ENCODE peak calls at places on chromosomes 3 and 15, in four cellular contexts. S is astrocyte, J is trophoblast cell, W is SK-N-SH. X is an unnamed sample.

GRCh38 chr15:66936115-66936863 is 129.1 kb upstream of the SMAD3 start:
- DNase-seq in W (peak; percentile 55), S (no peak), J (no peak), X (no peak)

GRCh38 chr3:110583373-110583935 is 488.2 kb upstream of the NECTIN3 start:
- DNase-seq in W (no peak), S (no peak), J (no peak), X (peak; percentile 9)

GRCh38 chr3:122469659-122470058 is 45.1 kb downstream of the KPNA1 start:
- DNase-seq in S (no peak), J (no peak), W (no peak), X (no peak)

GRCh38 chr3:101950510-101950909 is 101.2 kb downstream of the NFKBIZ start:
- DNase-seq in J (no peak), S (peak; percentile 99), W (no peak), X (peak; percentile 89)

GRCh38 chr15:90483012-90483307 is 46.8 kb upstream of the CRTC3 start:
- DNase-seq in S (no peak), W (no peak), J (no peak), X (no peak)

GRCh38 chr3:79767194-79767952 is 425 bp downstream of the ROBO1 start:
- DNase-seq in S (peak; percentile 14), J (no peak), W (peak; percentile 55), X (no peak)

GRCh38 chr3:2976212-2976611 is 134.0 kb downstream of the IL5RA start:
- DNase-seq in S (no peak), J (no peak), W (no peak), X (no peak)

GRCh38 chr3:37862219-37862711 is 585 bp downstream of the CTDSPL start:
- DNase-seq in J (no peak), S (no peak), W (peak; percentile 71), X (no peak)

GRCh38 chr3:14234197-14235002 is 55.8 kb downstream of the LSM3 start:
- DNase-seq in W (no peak), J (no peak), S (peak; percentile 46), X (peak; percentile 58)

GRCh38 chr3:41715376-41715775 is 246.5 kb downstream of the ULK4 start:
- DNase-seq in W (no peak), S (peak; percentile 22), J (no peak), X (no peak)

GRCh38 chr3:126083511-126083912 is 412 bp downstream of the SLC41A3 start:
- DNase-seq in W (peak; percentile 88), S (peak; percentile 22), J (peak; percentile 38), X (peak; percentile 39)

GRCh38 chr3:44962606-44963393 is 13.2 kb downstream of the ZDHHC3 start:
- DNase-seq in S (no peak), J (no peak), W (no peak), X (peak; percentile 70)

GRCh38 chr3:49718419-49719213 is 868 bp downstream of the AMIGO3 start:
- DNase-seq in W (no peak), J (peak; percentile 42), S (no peak), X (no peak)

GRCh38 chr3:116444819-116445290 is 432 bp downstream of the LSAMP start:
- DNase-seq in W (peak; percentile 59), J (no peak), S (peak; percentile 26), X (no peak)

GRCh38 chr3:116446037-116446436 is 750 bp upstream of the LSAMP start:
- DNase-seq in S (no peak), J (no peak), W (no peak), X (no peak)

GRCh38 chr3:116443096-116443793 is 2.0 kb downstream of the LSAMP start:
- DNase-seq in S (peak; percentile 46), W (peak; percentile 29), J (no peak), X (no peak)

GRCh38 chr3:116444099-116444700 is 1.1 kb downstream of the LSAMP start:
- DNase-seq in W (no peak), S (peak; percentile 16), J (no peak), X (no peak)

DNA sequence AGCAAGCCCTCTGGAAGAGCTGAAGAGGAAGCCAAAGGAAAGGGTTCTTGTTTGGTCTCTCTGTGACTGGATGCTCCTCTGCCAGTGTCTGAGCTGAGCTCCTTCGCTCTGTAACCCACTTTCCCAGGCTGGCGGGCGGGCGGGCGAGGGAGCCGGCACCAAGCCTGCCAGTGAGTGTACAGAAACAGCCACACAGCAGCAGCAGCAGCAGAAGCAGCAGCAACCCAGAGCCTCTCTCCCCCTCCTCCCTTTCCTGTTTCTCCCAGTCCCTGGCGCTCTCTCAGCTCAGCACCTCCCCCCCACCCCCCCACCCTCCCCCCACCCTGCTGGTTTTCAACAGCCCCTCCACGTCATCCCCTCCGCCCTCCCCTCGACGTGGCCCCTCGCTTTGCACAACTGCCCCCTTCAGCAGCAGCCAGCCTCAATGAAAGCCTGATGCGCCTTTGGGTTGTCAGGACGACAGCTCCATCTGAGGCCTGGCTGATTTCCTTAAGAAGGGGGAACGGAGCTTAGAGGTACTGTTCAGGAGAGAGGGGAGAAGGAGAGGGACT is at the start of gene LSAMP:
- DNase-seq in W (peak; percentile 76), S (peak; percentile 30), J (no peak), X (no peak)
- H3K27ac ChIP-seq in W (peak within 1 kb of the TSS; percentile 72), S (no peak within 1 kb of the TSS), J (no peak within 1 kb of the TSS), X (no peak within 1 kb of the TSS)

DNA sequence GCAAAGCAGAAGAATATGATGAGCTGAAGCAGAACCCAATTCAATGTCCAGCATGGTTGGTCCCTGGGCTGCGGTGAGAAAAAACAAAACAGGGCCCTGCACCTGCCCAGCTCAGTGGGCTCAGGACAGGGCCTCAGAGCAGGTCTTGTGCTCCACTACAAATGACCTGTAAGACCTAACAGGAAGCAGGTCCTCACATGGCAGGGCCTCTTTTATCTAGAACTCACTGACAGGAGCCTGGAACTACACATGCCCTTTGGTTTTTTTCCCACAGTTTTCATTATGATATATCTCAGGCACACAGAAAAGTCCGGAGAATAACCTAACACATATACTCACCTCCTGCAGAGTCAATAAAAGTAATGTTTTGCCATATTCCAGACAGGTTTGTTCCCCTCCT is 38.4 kb downstream of the CCDC12 start:
- DNase-seq in J (no peak), S (no peak), W (no peak), X (no peak)
- H3K4me1 ChIP-seq in J (peaks cover 21% of the 10 kb centered on the region), S (peaks cover 35% of the 10 kb centered on the region), W (peaks cover 25% of the 10 kb centered on the region), X (peaks cover 57% of the 10 kb centered on the region)

DNA sequence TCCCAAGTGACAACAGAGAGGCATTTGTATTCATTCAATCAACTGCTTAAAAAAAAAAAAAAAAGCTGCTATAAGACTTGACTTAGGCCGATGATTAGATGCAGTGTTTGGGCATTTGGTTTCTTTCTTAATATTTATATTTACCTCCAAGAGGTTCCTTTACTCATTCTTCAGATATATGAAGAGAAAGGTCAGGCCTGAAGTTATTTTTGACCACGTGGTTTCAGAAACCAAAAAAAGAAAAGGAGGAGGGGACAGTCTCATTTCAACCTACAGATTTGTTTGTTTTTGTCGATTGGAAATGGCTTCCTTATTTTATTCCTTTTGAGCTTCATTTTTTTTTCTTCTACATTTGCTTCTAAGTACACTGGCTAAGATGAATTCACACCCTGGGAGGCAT is 79.0 kb upstream of the FOXB1 start:
- DNase-seq in W (no peak), S (no peak), J (no peak), X (no peak)
- H2AFZ ChIP-seq in W (no peak overlapping the region), S (no peak overlapping the region), J (no peak overlapping the region), X (no peak overlapping the region)

GRCh38 chr3:86987421-86987715 is 3.6 kb downstream of the VGLL3 start:
- DNase-seq in W (no peak), S (no peak), J (no peak), X (no peak)
- H3K27ac ChIP-seq in W (no peak overlapping the region), S (peak overlapping the region; percentile 96), J (no peak overlapping the region), X (peak overlapping the region; percentile 11)

GRCh38 chr3:177889158-177889557 is 647.1 kb upstream of the KCNMB2 start:
- DNase-seq in W (no peak), J (no peak), S (peak; percentile 64), X (no peak)
- H3K4me1 ChIP-seq in W (no peaks in the 10 kb centered on the region), J (no peaks in the 10 kb centered on the region), S (no peaks in the 10 kb centered on the region), X (no peaks in the 10 kb centered on the region)

GRCh38 chr3:160686955-160687535 is 10.1 kb downstream of the ARL14 start:
- DNase-seq in W (peak; percentile 12), J (no peak), S (no peak), X (no peak)
- H2AFZ ChIP-seq in W (no peak overlapping the region), J (no peak overlapping the region), S (no peak overlapping the region), X (no peak overlapping the region)

GRCh38 chr15:60000113-60000823 is 3.8 kb upstream of the FOXB1 start:
- DNase-seq in W (peak; percentile 19), S (no peak), J (no peak), X (no peak)

GRCh38 chr15:60001642-60002527 is 2.2 kb upstream of the FOXB1 start:
- DNase-seq in W (peak; percentile 26), J (no peak), S (no peak), X (no peak)

GRCh38 chr15:60002528-60003218 is 1.4 kb upstream of the FOXB1 start:
- DNase-seq in S (no peak), W (peak; percentile 5), J (no peak), X (no peak)

GRCh38 chr15:59999558-60000112 is 4.5 kb upstream of the FOXB1 start:
- DNase-seq in W (peak; percentile 16), S (no peak), J (no peak), X (no peak)

GRCh38 chr15:60000824-60001641 is 3.1 kb upstream of the FOXB1 start:
- DNase-seq in W (peak; percentile 8), S (no peak), J (no peak), X (no peak)
- H3K27ac ChIP-seq in W (no peak overlapping the region), S (no peak overlapping the region), J (no peak overlapping the region), X (no peak overlapping the region)

GRCh38 chr3:134331811-134332199 is 42.4 kb downstream of the AMOTL2 start:
- DNase-seq in S (no peak), J (peak; percentile 80), W (no peak), X (no peak)
- H3K4me1 ChIP-seq in S (peaks cover 78% of the 10 kb centered on the region), J (peaks cover 54% of the 10 kb centered on the region), W (peaks cover 8% of the 10 kb centered on the region), X (peaks cover 85% of the 10 kb centered on the region)

X was measured in mammary epithelial cell.